ENCODE peak calls at places on chromosomes 13 and 19, in ten cellular contexts. W is nephron progenitor cell, M is germinal center, V is OCI-LY7, U is type B pancreatic cell, O is HEK293T, A is fibroblast of the aortic adventitia, F is EL, G is ureter, I is foreskin keratinocyte. B is an unnamed sample.

GRCh38 chr19:8575467-8575997 is 1.7 kb downstream of the MYO1F start:
- DNase-seq in W (no peak), M (no peak), V (no peak), U (no peak), O (no peak), A (peak), F (peak), G (no peak), I (no peak), B (no peak)

GRCh38 chr13:74145249-74145970 is 11.2 kb upstream of the KLF12 start:
- DNase-seq in W (no peak), M (no peak), V (no peak), U (no peak), O (no peak), A (peak), F (no peak), G (no peak), I (no peak), B (no peak)

GRCh38 chr13:33970746-33971145 is 152.8 kb downstream of the RFC3 start:
- DNase-seq in W (no peak), M (no peak), V (no peak), U (no peak), O (no peak), A (peak), F (no peak), G (no peak), I (no peak), B (no peak)

GRCh38 chr19:50486823-50487515 is 10.3 kb upstream of the GARIN5A start:
- DNase-seq in W (no peak), M (no peak), V (peak), U (no peak), O (peak), A (peak), F (peak), G (no peak), I (no peak), B (no peak)

GRCh38 chr13:99894835-99895427 is 76.6 kb downstream of the ZIC5 start:
- DNase-seq in W (no peak), M (no peak), V (no peak), U (peak), O (no peak), A (no peak), F (no peak), G (no peak), I (no peak), B (no peak)

GRCh38 chr13:79413521-79413920 is 7.5 kb upstream of the RBM26 start:
- DNase-seq in W (no peak), M (no peak), V (no peak), U (no peak), O (no peak), A (no peak), F (no peak), G (no peak), I (no peak), B (no peak)

GRCh38 chr13:80665792-80666333 is 324.9 kb upstream of the SPRY2 start:
- DNase-seq in W (no peak), M (no peak), V (no peak), U (no peak), O (no peak), A (peak), F (no peak), G (no peak), I (peak), B (no peak)

GRCh38 chr13:44620057-44620456 is 43.9 kb upstream of the TSC22D1 start:
- DNase-seq in W (no peak), M (no peak), V (no peak), U (no peak), O (no peak), A (peak), F (peak), G (no peak), I (peak), B (no peak)

GRCh38 chr19:15283141-15283885 is 49.0 kb downstream of the BRD4 start:
- DNase-seq in W (no peak), M (no peak), V (no peak), U (no peak), O (no peak), A (peak), F (peak), G (no peak), I (no peak), B (no peak)

GRCh38 chr13:28637714-28638355 is 21.1 kb upstream of the POMP start:
- DNase-seq in W (no peak), M (peak), V (peak), U (no peak), O (no peak), A (no peak), F (no peak), G (no peak), I (no peak), B (no peak)

GRCh38 chr19:5967994-5968430 is 9.9 kb downstream of the RANBP3 start:
- DNase-seq in W (peak), M (peak), V (peak), U (no peak), O (peak), A (peak), F (peak), G (peak), I (peak), B (peak)

GRCh38 chr19:48461982-48462655 is 6.7 kb downstream of the KCNJ14 start:
- DNase-seq in W (no peak), M (no peak), V (peak), U (no peak), O (peak), A (no peak), F (no peak), G (peak), I (no peak), B (no peak)

GRCh38 chr19:43640424-43640757 is 741 bp upstream of the CADM4 start:
- DNase-seq in W (no peak), M (no peak), V (no peak), U (no peak), O (no peak), A (no peak), F (no peak), G (no peak), I (no peak), B (no peak)

GRCh38 chr19:38629568-38629967 is 10.6 kb downstream of the EIF3K start:
- DNase-seq in W (no peak), M (no peak), V (no peak), U (no peak), O (no peak), A (no peak), F (no peak), G (no peak), I (no peak), B (no peak)

GRCh38 chr13:50676602-50677001 is 166.9 kb downstream of the DLEU7 start:
- DNase-seq in W (no peak), M (no peak), V (peak), U (no peak), O (no peak), A (peak), F (peak), G (peak), I (no peak), B (no peak)

GRCh38 chr13:102317593-102317992 is 84.3 kb downstream of the FGF14 start:
- DNase-seq in W (no peak), M (no peak), V (no peak), U (no peak), O (no peak), A (peak), F (no peak), G (peak), I (no peak), B (peak)

GRCh38 chr13:46530084-46530935 is 22.7 kb upstream of the LRCH1 start:
- DNase-seq in W (no peak), M (no peak), V (no peak), U (no peak), O (no peak), A (peak), F (peak), G (no peak), I (no peak), B (no peak)

GRCh38 chr19:18967358-18968146 is 26.5 kb upstream of the HOMER3 start:
- DNase-seq in W (peak), M (no peak), V (no peak), U (no peak), O (no peak), A (peak), F (peak), G (peak), I (peak), B (peak)

GRCh38 chr19:47019431-47020041 is at the start of gene NPAS1:
- DNase-seq in W (peak), M (no peak), V (no peak), U (no peak), O (peak), A (no peak), F (no peak), G (no peak), I (no peak), B (no peak)

GRCh38 chr19:14197882-14198281 is 8.1 kb downstream of the ADGRL1 start:
- DNase-seq in W (no peak), M (no peak), V (no peak), U (no peak), O (no peak), A (no peak), F (no peak), G (no peak), I (no peak), B (no peak)

GRCh38 chr19:10583021-10583776 is 3.9 kb downstream of the AP1M2 start:
- DNase-seq in W (no peak), M (no peak), V (no peak), U (no peak), O (no peak), A (no peak), F (no peak), G (no peak), I (no peak), B (no peak)

GRCh38 chr19:5691930-5692784 is 2.1 kb downstream of the RPL36 start:
- DNase-seq in W (no peak), M (no peak), V (peak), U (no peak), O (no peak), A (peak), F (peak), G (no peak), I (no peak), B (no peak)

GRCh38 chr19:7862413-7862951 is 11.7 kb downstream of the PRR36 start:
- DNase-seq in W (peak), M (peak), V (peak), U (peak), O (peak), A (no peak), F (no peak), G (peak), I (no peak), B (peak)

GRCh38 chr13:113034451-113035208 is 65.6 kb downstream of the MCF2L start:
- DNase-seq in W (peak), M (no peak), V (no peak), U (no peak), O (peak), A (peak), F (peak), G (peak), I (no peak), B (peak)

GRCh38 chr13:113166266-113166665 is 7.8 kb downstream of the PROZ start:
- DNase-seq in W (no peak), M (no peak), V (no peak), U (no peak), O (no peak), A (no peak), F (no peak), G (no peak), I (no peak), B (no peak)

GRCh38 chr13:46721054-46721453 is 75.9 kb downstream of the ESD start:
- DNase-seq in W (peak), M (peak), V (peak), U (no peak), O (peak), A (peak), F (peak), G (no peak), I (no peak), B (no peak)

GRCh38 chr19:47330466-47330869 is 1.5 kb upstream of the C5AR2 start:
- DNase-seq in W (no peak), M (no peak), V (no peak), U (no peak), O (no peak), A (no peak), F (no peak), G (no peak), I (no peak), B (no peak)

GRCh38 chr19:41997851-41998229 is 3.8 kb upstream of the ATP1A3 start:
- DNase-seq in W (no peak), M (no peak), V (peak), U (no peak), O (no peak), A (no peak), F (no peak), G (no peak), I (no peak), B (no peak)

GRCh38 chr13:113184568-113185440 is 23.7 kb downstream of the PCID2 start:
- DNase-seq in W (no peak), M (no peak), V (no peak), U (no peak), O (no peak), A (no peak), F (no peak), G (no peak), I (no peak), B (no peak)

GRCh38 chr19:41218615-41219507 is at the start of gene AXL:
- DNase-seq in W (peak), M (no peak), V (no peak), U (peak), O (no peak), A (peak), F (peak), G (peak), I (peak), B (peak)

GRCh38 chr19:3154957-3155736 is 19.3 kb downstream of the GNA15 start:
- DNase-seq in W (no peak), M (peak), V (peak), U (no peak), O (no peak), A (peak), F (peak), G (peak), I (peak), B (peak)

GRCh38 chr19:29015569-29015968 is 197.4 kb downstream of the UQCRFS1 start:
- DNase-seq in W (no peak), M (no peak), V (no peak), U (no peak), O (no peak), A (no peak), F (no peak), G (no peak), I (no peak), B (no peak)

GRCh38 chr13:19178901-19179593 is 2.6 kb downstream of the TUBA3C start:
- DNase-seq in W (no peak), M (no peak), V (no peak), U (peak), O (no peak), A (no peak), F (no peak), G (peak), I (no peak), B (no peak)

GRCh38 chr19:55340144-55340783 is 588 bp downstream of the KMT5C start:
- DNase-seq in W (no peak), M (no peak), V (no peak), U (no peak), O (no peak), A (no peak), F (no peak), G (no peak), I (no peak), B (no peak)

B was measured in lung.